ENCODE peak calls at places on chromosomes 13 and 19, in nine cellular contexts. W is T-cell; O is EH; S is SW 1271; Q is T-helper 17 cell; E is caudate nucleus; J is GM12878; T is GM18507; N is CD4-positive, alpha-beta T cell. X is an unnamed sample.

GRCh38 chr19:16376649-16377048 is 52.0 kb downstream of the KLF2 start:
- DNase-seq in W (no peak), O (no peak), S (no peak), Q (no peak), E (no peak), J (no peak), T (no peak), N (no peak), X (no peak)

GRCh38 chr13:36831291-36831690 is 12.3 kb downstream of the RFXAP start:
- DNase-seq in W (no peak), O (no peak), S (no peak), Q (no peak), E (no peak), J (no peak), T (no peak), N (no peak), X (no peak)

GRCh38 chr19:15144046-15144646 is 36.9 kb downstream of the SYDE1 start:
- DNase-seq in W (no peak), O (peak), S (no peak), Q (no peak), E (no peak), J (no peak), T (no peak), N (no peak), X (no peak)

GRCh38 chr19:19209372-19209771 is 2.4 kb upstream of the NCAN start:
- DNase-seq in W (no peak), O (no peak), S (no peak), Q (no peak), E (no peak), J (no peak), T (no peak), N (no peak), X (no peak)

GRCh38 chr13:113786262-113786841 is 27.3 kb downstream of the TMEM255B start:
- DNase-seq in W (no peak), O (peak), S (no peak), Q (no peak), E (no peak), J (no peak), T (no peak), N (no peak), X (peak)

GRCh38 chr13:22061371-22061805 is 390.5 kb downstream of the FGF9 start:
- DNase-seq in W (peak), O (no peak), S (no peak), Q (no peak), E (peak), J (peak), T (peak), N (peak), X (no peak)

GRCh38 chr19:54133957-54134590 is 3.5 kb upstream of the CNOT3 start:
- DNase-seq in W (no peak), O (no peak), S (no peak), Q (no peak), E (no peak), J (no peak), T (no peak), N (no peak), X (no peak)

GRCh38 chr19:48338253-48338755 is 13.0 kb downstream of the EMP3 start:
- DNase-seq in W (no peak), O (no peak), S (no peak), Q (no peak), E (no peak), J (no peak), T (no peak), N (no peak), X (no peak)

GRCh38 chr19:5321851-5322681 is 18.5 kb downstream of the PTPRS start:
- DNase-seq in W (no peak), O (peak), S (no peak), Q (no peak), E (no peak), J (peak), T (peak), N (no peak), X (no peak)

GRCh38 chr19:46955114-46955812 is 64.4 kb upstream of the NPAS1 start:
- DNase-seq in W (no peak), O (peak), S (peak), Q (no peak), E (no peak), J (no peak), T (no peak), N (peak), X (no peak)

GRCh38 chr19:5775668-5776309 is 8.8 kb downstream of the PRR22 start:
- DNase-seq in W (no peak), O (peak), S (no peak), Q (no peak), E (no peak), J (no peak), T (no peak), N (no peak), X (no peak)

GRCh38 chr19:30681162-30681996 is 309.2 kb downstream of the ZNF536 start:
- DNase-seq in W (no peak), O (no peak), S (no peak), Q (no peak), E (no peak), J (no peak), T (no peak), N (no peak), X (no peak)

GRCh38 chr13:112891477-112892401 is 77.3 kb upstream of the MCF2L start:
- DNase-seq in W (no peak), O (no peak), S (no peak), Q (no peak), E (no peak), J (no peak), T (no peak), N (no peak), X (no peak)

GRCh38 chr13:97306646-97307045 is 84.5 kb downstream of the MBNL2 start:
- DNase-seq in W (no peak), O (peak), S (no peak), Q (no peak), E (no peak), J (no peak), T (no peak), N (no peak), X (no peak)

GRCh38 chr13:95355491-95355890 is 54.2 kb upstream of the ABCC4 start:
- DNase-seq in W (no peak), O (peak), S (no peak), Q (no peak), E (no peak), J (no peak), T (no peak), N (no peak), X (no peak)

GRCh38 chr13:113404723-113405471 is 41.0 kb upstream of the GRTP1 start:
- DNase-seq in W (no peak), O (no peak), S (no peak), Q (no peak), E (no peak), J (no peak), T (no peak), N (no peak), X (no peak)

GRCh38 chr13:32863596-32863995 is 152.6 kb upstream of the KL start:
- DNase-seq in W (no peak), O (no peak), S (no peak), Q (no peak), E (no peak), J (no peak), T (no peak), N (no peak), X (no peak)

GRCh38 chr19:4969772-4970531 is 1.0 kb downstream of the KDM4B start:
- DNase-seq in W (no peak), O (peak), S (peak), Q (no peak), E (no peak), J (peak), T (peak), N (no peak), X (no peak)

GRCh38 chr13:111115051-111115840 is at the start of gene ARHGEF7:
- DNase-seq in W (no peak), O (peak), S (no peak), Q (no peak), E (peak), J (no peak), T (no peak), N (no peak), X (no peak)